ENCODE peak calls at places on chromosomes 4 and X, in five cellular contexts. T is sigmoid colon, M is right lobe of liver, P is body of pancreas, B is A549. V is an unnamed sample.

GRCh38 chrX:144327515-144327914 is 443.6 kb downstream of the UBE2NL start:
- DNase-seq in T (no peak), M (no peak), P (no peak), B (no peak), V (no peak)

GRCh38 chr4:67459164-67459563 is 86.1 kb downstream of the CENPC start:
- DNase-seq in T (no peak), M (no peak), P (no peak), B (no peak), V (no peak)

GRCh38 chr4:68951078-68951805 is at the start of gene UGT2A3:
- DNase-seq in T (no peak), M (peak), P (peak), B (no peak), V (no peak)

GRCh38 chr4:8682296-8682695 is 89.7 kb downstream of the CPZ start:
- DNase-seq in T (no peak), M (no peak), P (no peak), B (no peak), V (no peak)

GRCh38 chrX:121238093-121238492 is 190.7 kb downstream of the GLUD2 start:
- DNase-seq in T (no peak), M (no peak), P (no peak), B (no peak), V (no peak)

GRCh38 chr4:170014359-170015008 is 11.7 kb downstream of the MFAP3L start:
- DNase-seq in T (no peak), M (no peak), P (no peak), B (no peak), V (no peak)

GRCh38 chrX:23380581-23380980 is 45.9 kb downstream of the PTCHD1 start:
- DNase-seq in T (no peak), M (no peak), P (no peak), B (no peak), V (no peak)

GRCh38 chr4:8737601-8738279 is 133.9 kb downstream of the HMX1 start:
- DNase-seq in T (peak), M (no peak), P (no peak), B (no peak), V (peak)

GRCh38 chrX:81240701-81241100 is 38.8 kb downstream of the SH3BGRL start:
- DNase-seq in T (no peak), M (no peak), P (no peak), B (no peak), V (no peak)

GRCh38 chr4:2393353-2394270 is 24.8 kb downstream of the ZFYVE28 start:
- DNase-seq in T (no peak), M (no peak), P (peak), B (no peak), V (no peak)

GRCh38 chrX:93673056-93673868 is at the start of gene NAP1L3:
- DNase-seq in T (peak), M (peak), P (peak), B (peak), V (no peak)

GRCh38 chr4:68904786-68905185 is 46.8 kb downstream of the UGT2A3 start:
- DNase-seq in T (no peak), M (no peak), P (peak), B (no peak), V (no peak)

GRCh38 chr4:182324282-182324681 is 81.1 kb downstream of the TENM3 start:
- DNase-seq in T (no peak), M (no peak), P (no peak), B (no peak), V (no peak)

GRCh38 chr4:103429283-103429682 is 231.1 kb upstream of the CENPE start:
- DNase-seq in T (no peak), M (no peak), P (no peak), B (no peak), V (no peak)

GRCh38 chr4:152713951-152714705 is 34.3 kb upstream of the TMEM154 start:
- DNase-seq in T (no peak), M (no peak), P (no peak), B (no peak), V (no peak)

GRCh38 chr4:103032575-103032974 is 13.1 kb upstream of the SLC9B1 start:
- DNase-seq in T (no peak), M (no peak), P (peak), B (no peak), V (no peak)

GRCh38 chr4:39227906-39228305 is 45.6 kb downstream of the WDR19 start:
- DNase-seq in T (no peak), M (no peak), P (no peak), B (no peak), V (no peak)

GRCh38 chrX:139126493-139126892 is 404.0 kb upstream of the F9 start:
- DNase-seq in T (no peak), M (no peak), P (peak), B (no peak), V (no peak)

GRCh38 chr4:123449780-123450179 is 53.2 kb downstream of the SPRY1 start:
- DNase-seq in T (no peak), M (no peak), P (no peak), B (no peak), V (no peak)

GRCh38 chr4:137909910-137910309 is 332.2 kb downstream of the SLC7A11 start:
- DNase-seq in T (no peak), M (no peak), P (peak), B (no peak), V (peak)

GRCh38 chr4:108193891-108194672 is 25.4 kb upstream of the LEF1 start:
- DNase-seq in T (no peak), M (no peak), P (no peak), B (no peak), V (no peak)

GRCh38 chr4:38574559-38575333 is 89.3 kb upstream of the KLF3 start:
- DNase-seq in T (no peak), M (peak), P (peak), B (no peak), V (no peak)

GRCh38 chr4:109571494-109571893 is 11.4 kb downstream of the MCUB start:
- DNase-seq in T (no peak), M (no peak), P (no peak), B (no peak), V (no peak)

GRCh38 chr4:46432923-46433322 is 43.0 kb upstream of the GABRA2 start:
- DNase-seq in T (no peak), M (peak), P (no peak), B (no peak), V (no peak)

GRCh38 chr4:47427936-47428335 is 35.6 kb downstream of the COMMD8 start:
- DNase-seq in T (no peak), M (no peak), P (no peak), B (no peak), V (no peak)

GRCh38 chr4:26899991-26900390 is 39.4 kb downstream of the STIM2 start:
- DNase-seq in T (no peak), M (no peak), P (no peak), B (no peak), V (no peak)

GRCh38 chr4:142984871-142985585 is 138.9 kb upstream of the INPP4B start:
- DNase-seq in T (no peak), M (no peak), P (no peak), B (peak), V (no peak)

GRCh38 chr4:146267826-146268225 is 53.5 kb downstream of the REELD1 start:
- DNase-seq in T (no peak), M (no peak), P (no peak), B (no peak), V (no peak)

GRCh38 chrX:21725498-21725897 is 32.4 kb downstream of the SMPX start:
- DNase-seq in T (no peak), M (no peak), P (no peak), B (peak), V (no peak)

GRCh38 chrX:70268034-70268433 is at the start of gene ARR3:
- DNase-seq in T (no peak), M (no peak), P (no peak), B (no peak), V (no peak)

GRCh38 chr4:53987761-53988171 is 76.6 kb downstream of the CHIC2 start:
- DNase-seq in T (no peak), M (no peak), P (no peak), B (no peak), V (no peak)

GRCh38 chr4:157978680-157979361 is 194.0 kb downstream of the GASK1B start:
- DNase-seq in T (no peak), M (peak), P (peak), B (peak), V (no peak)

GRCh38 chr4:152660526-152660925 is 19.3 kb downstream of the TMEM154 start:
- DNase-seq in T (no peak), M (no peak), P (no peak), B (no peak), V (no peak)

GRCh38 chrX:17788439-17788838 is 51.1 kb downstream of the SCML1 start:
- DNase-seq in T (no peak), M (no peak), P (peak), B (peak), V (peak)

GRCh38 chr4:140047017-140047640 is 106.9 kb downstream of the MAML3 start:
- DNase-seq in T (no peak), M (no peak), P (no peak), B (no peak), V (no peak)

GRCh38 chrX:130393451-130394074 is 8.1 kb upstream of the GPR119 start:
- DNase-seq in T (no peak), M (peak), P (peak), B (peak), V (peak)

GRCh38 chr4:100843897-100844296 is 326.1 kb upstream of the EMCN start:
- DNase-seq in T (no peak), M (no peak), P (no peak), B (no peak), V (no peak)

GRCh38 chr4:121783210-121783609 is 17.9 kb upstream of the EXOSC9 start:
- DNase-seq in T (no peak), M (no peak), P (no peak), B (no peak), V (no peak)

GRCh38 chr4:121778991-121779628 is 14.1 kb upstream of the SMIM43 start:
- DNase-seq in T (no peak), M (no peak), P (no peak), B (no peak), V (no peak)

GRCh38 chr4:121776610-121777401 is 11.8 kb upstream of the SMIM43 start:
- DNase-seq in T (no peak), M (no peak), P (no peak), B (no peak), V (no peak)

GRCh38 chr4:121773873-121774272 is 8.9 kb upstream of the SMIM43 start:
- DNase-seq in T (no peak), M (no peak), P (no peak), B (no peak), V (no peak)

GRCh38 chr4:121777625-121778024 is 12.7 kb upstream of the SMIM43 start:
- DNase-seq in T (no peak), M (no peak), P (no peak), B (no peak), V (no peak)
- TF ChIP-seq POLR2A in T (no peak), M (no peak), P (no peak), B (no peak), V (no peak)

DNA sequence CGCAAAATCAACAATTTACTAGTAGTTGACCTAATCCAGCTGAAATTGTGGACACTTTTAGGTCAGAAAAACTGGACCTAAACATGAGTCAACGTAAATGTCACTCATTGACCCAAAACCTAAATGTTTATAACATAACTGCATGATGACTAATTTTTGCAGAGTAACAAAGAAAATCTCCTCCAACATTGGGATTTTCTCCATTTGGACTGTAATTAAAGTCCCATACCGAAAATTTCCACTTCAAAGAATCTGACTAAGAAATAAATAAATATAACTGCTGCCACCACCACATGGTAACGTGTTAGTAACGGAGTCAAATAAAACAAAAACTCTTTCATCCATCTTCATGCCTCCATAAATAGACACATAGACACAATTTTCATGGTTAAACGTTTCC is 1.9 kb downstream of the ADGRA3 start:
- DNase-seq in T (no peak), M (no peak), P (no peak), B (peak), V (no peak)
- H3K4me3 ChIP-seq in T (peak), M (peak), P (no peak), B (peak), V (no peak)

GRCh38 chrX:155028749-155029360 is 2.2 kb downstream of the FUNDC2 start:
- DNase-seq in T (no peak), M (no peak), P (no peak), B (no peak), V (no peak)

GRCh38 chrX:155026727-155027508 is at the start of gene FUNDC2:
- DNase-seq in T (peak), M (peak), P (peak), B (peak), V (peak)

GRCh38 chrX:155028192-155028591 is 1.5 kb downstream of the FUNDC2 start:
- DNase-seq in T (no peak), M (no peak), P (no peak), B (no peak), V (no peak)

GRCh38 chrX:155026420-155026726 is 271 bp upstream of the FUNDC2 start:
- DNase-seq in T (no peak), M (no peak), P (no peak), B (peak), V (no peak)

GRCh38 chrX:155027509-155028066 is 944 bp downstream of the FUNDC2 start:
- DNase-seq in T (peak), M (no peak), P (peak), B (no peak), V (no peak)
- TF ChIP-seq POLR2A in T (peak), M (peak), P (no peak), B (no peak), V (peak)

GRCh38 chrX:151975228-151975593 is 735 bp upstream of the GABRE start:
- DNase-seq in T (no peak), M (no peak), P (no peak), B (no peak), V (no peak)
- H3K4me3 ChIP-seq in T (peak), M (no peak), P (no peak), B (peak), V (peak)

GRCh38 chr4:98928131-98928504 is 815 bp downstream of the EIF4E start:
- DNase-seq in T (peak), M (peak), P (peak), B (peak), V (peak)
- TF ChIP-seq POLR2A in T (no peak), M (no peak), P (no peak), B (peak), V (no peak)

DNA sequence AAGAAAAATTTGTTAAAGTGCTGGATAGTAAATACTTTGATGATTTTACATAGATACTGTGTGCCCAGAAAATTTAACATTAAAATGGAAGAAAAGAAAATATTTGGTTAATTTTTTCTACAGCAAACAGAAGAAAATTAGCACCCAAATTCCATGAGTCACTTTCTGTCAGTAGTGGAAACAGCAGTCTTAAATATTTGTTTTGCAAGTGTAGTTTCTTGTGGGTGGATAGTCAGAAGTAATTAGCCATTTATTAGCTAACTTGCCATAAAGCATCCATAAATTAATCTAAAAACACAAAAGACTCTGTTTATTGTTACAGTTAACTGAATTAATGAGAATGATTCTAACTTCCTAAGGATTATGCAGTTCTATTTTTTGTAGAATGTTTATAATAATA is 9.7 kb upstream of the UFSP2 start:
- DNase-seq in T (no peak), M (no peak), P (no peak), B (no peak), V (no peak)
- H3K4me3 ChIP-seq in T (no peak), M (no peak), P (no peak), B (no peak), V (no peak)

GRCh38 chrX:68828740-68829593 is at the start of gene EFNB1:
- DNase-seq in T (peak), M (peak), P (peak), B (peak), V (peak)

GRCh38 chrX:68826113-68826980 is 2.5 kb upstream of the EFNB1 start:
- DNase-seq in T (peak), M (peak), P (no peak), B (no peak), V (no peak)

GRCh38 chrX:68827256-68827655 is 1.6 kb upstream of the EFNB1 start:
- DNase-seq in T (peak), M (no peak), P (no peak), B (no peak), V (no peak)

GRCh38 chrX:68829594-68830485 is 1.0 kb downstream of the EFNB1 start:
- DNase-seq in T (peak), M (no peak), P (no peak), B (peak), V (no peak)

DNA sequence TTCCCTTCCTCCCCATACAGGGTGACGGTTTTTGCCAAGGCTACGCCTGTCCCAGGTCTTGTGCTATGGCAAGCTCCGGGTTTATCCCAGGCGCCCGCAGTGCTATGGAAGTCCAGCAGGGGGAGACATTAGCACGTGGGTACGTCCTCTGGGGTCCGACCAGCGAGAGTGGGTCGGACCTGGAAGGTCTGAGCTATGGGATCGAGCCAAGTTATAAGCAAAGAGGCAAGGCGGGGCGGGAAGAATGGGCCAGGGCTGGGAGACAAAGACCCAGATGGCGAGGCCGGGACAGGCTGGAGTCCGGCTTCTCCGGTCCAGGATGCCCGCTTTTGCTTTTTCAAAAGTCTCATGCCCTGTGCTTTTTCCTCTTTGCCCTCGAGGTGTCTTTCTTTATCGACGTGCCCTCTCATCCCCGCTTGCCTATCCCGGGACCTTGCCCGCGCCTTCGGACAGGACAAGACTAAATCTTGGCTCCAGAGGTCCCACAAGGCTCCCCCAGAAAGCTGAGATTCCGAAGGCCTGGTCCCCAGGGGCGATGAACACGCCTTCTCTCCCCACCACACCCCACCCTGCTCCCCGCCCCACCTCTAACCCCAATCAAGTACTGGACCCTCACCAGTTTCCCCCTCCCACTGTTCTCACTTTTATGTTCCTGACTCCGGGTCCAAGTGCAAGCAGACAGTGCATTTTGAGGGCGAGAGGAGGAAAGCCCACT is 816 bp upstream of the EFNB1 start:
- DNase-seq in T (peak), M (peak), P (peak), B (peak), V (peak)
- TF ChIP-seq POLR2A in T (no peak), M (no peak), P (no peak), B (no peak), V (no peak)

GRCh38 chrX:29274517-29274916 is 687.3 kb downstream of the IL1RAPL1 start:
- DNase-seq in T (no peak), M (no peak), P (no peak), B (no peak), V (no peak)
- H3K4me3 ChIP-seq in T (no peak), M (no peak), P (no peak), B (no peak), V (no peak)

GRCh38 chrX:49269010-49269767 is 404 bp upstream of the PPP1R3F start:
- DNase-seq in T (peak), M (peak), P (peak), B (peak), V (peak)
- TF ChIP-seq POLR2A in T (peak), M (peak), P (no peak), B (peak), V (no peak)